ENCODE peak calls at places on chromosomes 4 and X, in six cellular contexts. One of them, this sample, is unnamed.

GRCh38 chr4:123555500-123556273 is 159.1 kb downstream of the SPRY1 start:
- DNase-seq in kidney tubule cell: peak
- DNase-seq in esophagus muscularis mucosa: no peak
- DNase-seq in stimulated activated CD8-positive, alpha-beta memory T cell treated with anti-CD3 and anti-CD28 coated beads, Interleukin-15, amount 100 ng/mL, for 24 hours: no peak
- DNase-seq in SHP77: no peak
- DNase-seq in Caki2: peak
- DNase-seq in this sample: peak

GRCh38 chr4:128323401-128323800 is 35.8 kb upstream of the PGRMC2 start:
- DNase-seq in kidney tubule cell: peak
- DNase-seq in stimulated activated CD8-positive, alpha-beta memory T cell treated with anti-CD3 and anti-CD28 coated beads, Interleukin-15, amount 100 ng/mL, for 24 hours: no peak
- DNase-seq in SHP77: no peak
- DNase-seq in esophagus muscularis mucosa: no peak
- DNase-seq in Caki2: no peak
- DNase-seq in this sample: no peak

GRCh38 chrX:136055651-136056221 is 70.5 kb downstream of the SLC9A6 start:
- DNase-seq in SHP77: no peak
- DNase-seq in Caki2: no peak
- DNase-seq in kidney tubule cell: no peak
- DNase-seq in esophagus muscularis mucosa: no peak
- DNase-seq in stimulated activated CD8-positive, alpha-beta memory T cell treated with anti-CD3 and anti-CD28 coated beads, Interleukin-15, amount 100 ng/mL, for 24 hours: no peak
- DNase-seq in this sample: peak

GRCh38 chr4:147643616-147644015 is 26.4 kb downstream of the TMEM184C start:
- DNase-seq in stimulated activated CD8-positive, alpha-beta memory T cell treated with anti-CD3 and anti-CD28 coated beads, Interleukin-15, amount 100 ng/mL, for 24 hours: no peak
- DNase-seq in Caki2: no peak
- DNase-seq in esophagus muscularis mucosa: no peak
- DNase-seq in SHP77: no peak
- DNase-seq in kidney tubule cell: no peak
- DNase-seq in this sample: no peak

GRCh38 chrX:131812847-131813825 is 210.0 kb upstream of the STK26 start:
- DNase-seq in stimulated activated CD8-positive, alpha-beta memory T cell treated with anti-CD3 and anti-CD28 coated beads, Interleukin-15, amount 100 ng/mL, for 24 hours: no peak
- DNase-seq in esophagus muscularis mucosa: no peak
- DNase-seq in kidney tubule cell: peak
- DNase-seq in SHP77: no peak
- DNase-seq in Caki2: no peak
- DNase-seq in this sample: peak

GRCh38 chr4:39825090-39825489 is 127.2 kb downstream of the UBE2K start:
- DNase-seq in esophagus muscularis mucosa: no peak
- DNase-seq in stimulated activated CD8-positive, alpha-beta memory T cell treated with anti-CD3 and anti-CD28 coated beads, Interleukin-15, amount 100 ng/mL, for 24 hours: no peak
- DNase-seq in SHP77: no peak
- DNase-seq in Caki2: peak
- DNase-seq in kidney tubule cell: peak
- DNase-seq in this sample: no peak

GRCh38 chr4:86974481-86975050 is 39.8 kb downstream of the AFF1 start:
- DNase-seq in kidney tubule cell: no peak
- DNase-seq in stimulated activated CD8-positive, alpha-beta memory T cell treated with anti-CD3 and anti-CD28 coated beads, Interleukin-15, amount 100 ng/mL, for 24 hours: no peak
- DNase-seq in esophagus muscularis mucosa: no peak
- DNase-seq in SHP77: no peak
- DNase-seq in Caki2: no peak
- DNase-seq in this sample: no peak

GRCh38 chr4:31283689-31284088 is 563.5 kb downstream of the PCDH7 start:
- DNase-seq in Caki2: no peak
- DNase-seq in stimulated activated CD8-positive, alpha-beta memory T cell treated with anti-CD3 and anti-CD28 coated beads, Interleukin-15, amount 100 ng/mL, for 24 hours: no peak
- DNase-seq in esophagus muscularis mucosa: no peak
- DNase-seq in kidney tubule cell: no peak
- DNase-seq in SHP77: no peak
- DNase-seq in this sample: no peak

GRCh38 chr4:173177232-173177631 is 8.6 kb downstream of the GALNT7 start:
- DNase-seq in kidney tubule cell: no peak
- DNase-seq in esophagus muscularis mucosa: no peak
- DNase-seq in stimulated activated CD8-positive, alpha-beta memory T cell treated with anti-CD3 and anti-CD28 coated beads, Interleukin-15, amount 100 ng/mL, for 24 hours: no peak
- DNase-seq in Caki2: no peak
- DNase-seq in SHP77: no peak
- DNase-seq in this sample: no peak

GRCh38 chr4:123597586-123597985 is 201.0 kb downstream of the SPRY1 start:
- DNase-seq in Caki2: no peak
- DNase-seq in esophagus muscularis mucosa: no peak
- DNase-seq in SHP77: no peak
- DNase-seq in stimulated activated CD8-positive, alpha-beta memory T cell treated with anti-CD3 and anti-CD28 coated beads, Interleukin-15, amount 100 ng/mL, for 24 hours: no peak
- DNase-seq in kidney tubule cell: peak
- DNase-seq in this sample: peak

GRCh38 chr4:116913451-116913850 is 171.9 kb downstream of the TRAM1L1 start:
- DNase-seq in stimulated activated CD8-positive, alpha-beta memory T cell treated with anti-CD3 and anti-CD28 coated beads, Interleukin-15, amount 100 ng/mL, for 24 hours: no peak
- DNase-seq in esophagus muscularis mucosa: no peak
- DNase-seq in Caki2: no peak
- DNase-seq in kidney tubule cell: no peak
- DNase-seq in SHP77: no peak
- DNase-seq in this sample: no peak

GRCh38 chr4:2847297-2847871 is 3.7 kb downstream of the ADD1 start:
- DNase-seq in kidney tubule cell: no peak
- DNase-seq in SHP77: no peak
- DNase-seq in stimulated activated CD8-positive, alpha-beta memory T cell treated with anti-CD3 and anti-CD28 coated beads, Interleukin-15, amount 100 ng/mL, for 24 hours: no peak
- DNase-seq in Caki2: no peak
- DNase-seq in esophagus muscularis mucosa: peak
- DNase-seq in this sample: no peak

GRCh38 chr4:109067509-109068205 is 234.8 kb downstream of the COL25A1 start:
- DNase-seq in kidney tubule cell: peak
- DNase-seq in SHP77: no peak
- DNase-seq in Caki2: no peak
- DNase-seq in esophagus muscularis mucosa: no peak
- DNase-seq in stimulated activated CD8-positive, alpha-beta memory T cell treated with anti-CD3 and anti-CD28 coated beads, Interleukin-15, amount 100 ng/mL, for 24 hours: no peak
- DNase-seq in this sample: peak

GRCh38 chr4:53009824-53010223 is 147.7 kb downstream of the RASL11B start:
- DNase-seq in Caki2: no peak
- DNase-seq in SHP77: no peak
- DNase-seq in esophagus muscularis mucosa: no peak
- DNase-seq in kidney tubule cell: no peak
- DNase-seq in stimulated activated CD8-positive, alpha-beta memory T cell treated with anti-CD3 and anti-CD28 coated beads, Interleukin-15, amount 100 ng/mL, for 24 hours: no peak
- DNase-seq in this sample: no peak

GRCh38 chrX:125205084-125205917 is 114.4 kb upstream of the TEX13C start:
- DNase-seq in kidney tubule cell: peak
- DNase-seq in stimulated activated CD8-positive, alpha-beta memory T cell treated with anti-CD3 and anti-CD28 coated beads, Interleukin-15, amount 100 ng/mL, for 24 hours: no peak
- DNase-seq in Caki2: peak
- DNase-seq in SHP77: no peak
- DNase-seq in esophagus muscularis mucosa: no peak
- DNase-seq in this sample: peak

GRCh38 chr4:121951570-121952110 is at the start of gene TRPC3:
- DNase-seq in stimulated activated CD8-positive, alpha-beta memory T cell treated with anti-CD3 and anti-CD28 coated beads, Interleukin-15, amount 100 ng/mL, for 24 hours: peak
- DNase-seq in Caki2: peak
- DNase-seq in esophagus muscularis mucosa: no peak
- DNase-seq in SHP77: no peak
- DNase-seq in kidney tubule cell: peak
- DNase-seq in this sample: peak

GRCh38 chr4:46441116-46441859 is 51.4 kb upstream of the GABRA2 start:
- DNase-seq in Caki2: no peak
- DNase-seq in kidney tubule cell: no peak
- DNase-seq in SHP77: no peak
- DNase-seq in esophagus muscularis mucosa: no peak
- DNase-seq in stimulated activated CD8-positive, alpha-beta memory T cell treated with anti-CD3 and anti-CD28 coated beads, Interleukin-15, amount 100 ng/mL, for 24 hours: no peak
- DNase-seq in this sample: no peak

GRCh38 chr4:77418333-77418732 is 187.3 kb upstream of the CXCL13 start:
- DNase-seq in stimulated activated CD8-positive, alpha-beta memory T cell treated with anti-CD3 and anti-CD28 coated beads, Interleukin-15, amount 100 ng/mL, for 24 hours: no peak
- DNase-seq in kidney tubule cell: peak
- DNase-seq in esophagus muscularis mucosa: no peak
- DNase-seq in Caki2: no peak
- DNase-seq in SHP77: peak
- DNase-seq in this sample: no peak

GRCh38 chr4:11720292-11720691 is 291.6 kb upstream of the HS3ST1 start:
- DNase-seq in SHP77: no peak
- DNase-seq in kidney tubule cell: peak
- DNase-seq in stimulated activated CD8-positive, alpha-beta memory T cell treated with anti-CD3 and anti-CD28 coated beads, Interleukin-15, amount 100 ng/mL, for 24 hours: no peak
- DNase-seq in Caki2: peak
- DNase-seq in esophagus muscularis mucosa: no peak
- DNase-seq in this sample: no peak

GRCh38 chr4:94757192-94758140 is at the start of gene BMPR1B:
- DNase-seq in Caki2: peak
- DNase-seq in stimulated activated CD8-positive, alpha-beta memory T cell treated with anti-CD3 and anti-CD28 coated beads, Interleukin-15, amount 100 ng/mL, for 24 hours: no peak
- DNase-seq in kidney tubule cell: peak
- DNase-seq in esophagus muscularis mucosa: no peak
- DNase-seq in SHP77: no peak
- DNase-seq in this sample: peak

GRCh38 chrX:152632445-152633097 is 5.1 kb upstream of the GABRQ start:
- DNase-seq in esophagus muscularis mucosa: peak
- DNase-seq in stimulated activated CD8-positive, alpha-beta memory T cell treated with anti-CD3 and anti-CD28 coated beads, Interleukin-15, amount 100 ng/mL, for 24 hours: no peak
- DNase-seq in SHP77: peak
- DNase-seq in kidney tubule cell: peak
- DNase-seq in Caki2: peak
- DNase-seq in this sample: peak

GRCh38 chr4:56038763-56039162 is 90.0 kb downstream of the CEP135 start:
- DNase-seq in kidney tubule cell: no peak
- DNase-seq in stimulated activated CD8-positive, alpha-beta memory T cell treated with anti-CD3 and anti-CD28 coated beads, Interleukin-15, amount 100 ng/mL, for 24 hours: no peak
- DNase-seq in SHP77: no peak
- DNase-seq in esophagus muscularis mucosa: no peak
- DNase-seq in Caki2: no peak
- DNase-seq in this sample: no peak

GRCh38 chr4:7766661-7767345 is 172.9 kb downstream of the AFAP1 start:
- DNase-seq in stimulated activated CD8-positive, alpha-beta memory T cell treated with anti-CD3 and anti-CD28 coated beads, Interleukin-15, amount 100 ng/mL, for 24 hours: no peak
- DNase-seq in SHP77: no peak
- DNase-seq in esophagus muscularis mucosa: no peak
- DNase-seq in kidney tubule cell: peak
- DNase-seq in Caki2: no peak
- DNase-seq in this sample: no peak

GRCh38 chr4:2273221-2273620 is 11.3 kb upstream of the MXD4 start:
- DNase-seq in kidney tubule cell: no peak
- DNase-seq in stimulated activated CD8-positive, alpha-beta memory T cell treated with anti-CD3 and anti-CD28 coated beads, Interleukin-15, amount 100 ng/mL, for 24 hours: no peak
- DNase-seq in esophagus muscularis mucosa: no peak
- DNase-seq in SHP77: no peak
- DNase-seq in Caki2: no peak
- DNase-seq in this sample: no peak

GRCh38 chr4:161937596-161937995 is 226.2 kb downstream of the FSTL5 start:
- DNase-seq in kidney tubule cell: peak
- DNase-seq in esophagus muscularis mucosa: no peak
- DNase-seq in Caki2: no peak
- DNase-seq in SHP77: no peak
- DNase-seq in stimulated activated CD8-positive, alpha-beta memory T cell treated with anti-CD3 and anti-CD28 coated beads, Interleukin-15, amount 100 ng/mL, for 24 hours: no peak
- DNase-seq in this sample: no peak

GRCh38 chr4:180751009-180751408 is 1492.2 kb upstream of the TENM3 start:
- DNase-seq in Caki2: peak
- DNase-seq in SHP77: no peak
- DNase-seq in esophagus muscularis mucosa: no peak
- DNase-seq in stimulated activated CD8-positive, alpha-beta memory T cell treated with anti-CD3 and anti-CD28 coated beads, Interleukin-15, amount 100 ng/mL, for 24 hours: no peak
- DNase-seq in kidney tubule cell: peak
- DNase-seq in this sample: no peak

GRCh38 chr4:126468144-126468543 is 1153.4 kb downstream of the FAT4 start:
- DNase-seq in Caki2: no peak
- DNase-seq in stimulated activated CD8-positive, alpha-beta memory T cell treated with anti-CD3 and anti-CD28 coated beads, Interleukin-15, amount 100 ng/mL, for 24 hours: no peak
- DNase-seq in esophagus muscularis mucosa: no peak
- DNase-seq in kidney tubule cell: no peak
- DNase-seq in SHP77: no peak
- DNase-seq in this sample: no peak

GRCh38 chrX:2500091-2500680 is 590 bp downstream of the DHRSX start:
- DNase-seq in stimulated activated CD8-positive, alpha-beta memory T cell treated with anti-CD3 and anti-CD28 coated beads, Interleukin-15, amount 100 ng/mL, for 24 hours: no peak
- DNase-seq in SHP77: no peak
- DNase-seq in esophagus muscularis mucosa: no peak
- DNase-seq in Caki2: peak
- DNase-seq in kidney tubule cell: peak
- DNase-seq in this sample: peak

GRCh38 chr4:141220271-141220654 is 432 bp upstream of the ZNF330 start:
- DNase-seq in esophagus muscularis mucosa: no peak
- DNase-seq in stimulated activated CD8-positive, alpha-beta memory T cell treated with anti-CD3 and anti-CD28 coated beads, Interleukin-15, amount 100 ng/mL, for 24 hours: no peak
- DNase-seq in SHP77: no peak
- DNase-seq in kidney tubule cell: peak
- DNase-seq in Caki2: no peak
- DNase-seq in this sample: no peak

GRCh38 chr4:112563431-112564200 is 47.6 kb upstream of the NEUROG2 start:
- DNase-seq in kidney tubule cell: no peak
- DNase-seq in stimulated activated CD8-positive, alpha-beta memory T cell treated with anti-CD3 and anti-CD28 coated beads, Interleukin-15, amount 100 ng/mL, for 24 hours: no peak
- DNase-seq in Caki2: no peak
- DNase-seq in SHP77: no peak
- DNase-seq in esophagus muscularis mucosa: no peak
- DNase-seq in this sample: no peak

GRCh38 chr4:56657818-56658217 is 23.3 kb downstream of the HOPX start:
- DNase-seq in stimulated activated CD8-positive, alpha-beta memory T cell treated with anti-CD3 and anti-CD28 coated beads, Interleukin-15, amount 100 ng/mL, for 24 hours: no peak
- DNase-seq in kidney tubule cell: no peak
- DNase-seq in SHP77: no peak
- DNase-seq in esophagus muscularis mucosa: no peak
- DNase-seq in Caki2: no peak
- DNase-seq in this sample: no peak